ENCODE peak calls at places on chromosomes 12 and 14, in six cellular contexts. S is body of pancreas, W is breast epithelium, J is HFF-Myc, A is neural crest cell, L is transverse colon. F is an unnamed sample.

GRCh38 chr12:39393890-39394289 is 49.0 kb downstream of the KIF21A start:
- DNase-seq in L (no peak), J (no peak), S (no peak), W (no peak), A (no peak), F (no peak)

GRCh38 chr14:61337893-61338292 is 16.5 kb downstream of the PRKCH start:
- DNase-seq in S (no peak), A (no peak), W (no peak), J (no peak), L (peak), F (no peak)

GRCh38 chr14:52906141-52906601 is 44.7 kb downstream of the FERMT2 start:
- DNase-seq in L (no peak), S (no peak), W (no peak), J (peak), A (no peak), F (peak)

GRCh38 chr12:117162649-117163048 is 27.6 kb downstream of the FBXO21 start:
- DNase-seq in L (no peak), J (no peak), A (no peak), W (no peak), S (no peak), F (no peak)

GRCh38 chr12:56391721-56392120 is 29.1 kb upstream of the APOF start:
- DNase-seq in L (no peak), S (no peak), W (no peak), A (no peak), J (no peak), F (no peak)

GRCh38 chr14:24329736-24330135 is 5.1 kb downstream of the ADCY4 start:
- DNase-seq in L (peak), J (no peak), A (no peak), S (peak), W (peak), F (no peak)

GRCh38 chr12:52207895-52208294 is 16.1 kb upstream of the KRT80 start:
- DNase-seq in L (no peak), W (peak), A (no peak), S (peak), J (no peak), F (peak)

GRCh38 chr14:51652168-51653095 is 722 bp downstream of the FRMD6 start:
- DNase-seq in J (no peak), W (no peak), L (peak), A (no peak), S (peak), F (no peak)

GRCh38 chr12:90342081-90342480 is 612.9 kb downstream of the CCER1 start:
- DNase-seq in S (no peak), L (no peak), W (no peak), A (no peak), J (no peak), F (no peak)

GRCh38 chr14:24887623-24888304 is 162.2 kb downstream of the STXBP6 start:
- DNase-seq in S (no peak), L (no peak), W (no peak), A (no peak), J (no peak), F (no peak)

GRCh38 chr12:112025808-112026375 is 12.7 kb downstream of the ERP29 start:
- DNase-seq in S (no peak), J (no peak), A (no peak), L (no peak), W (no peak), F (peak)

GRCh38 chr12:6226002-6226700 is 26.0 kb downstream of the CD9 start:
- DNase-seq in A (no peak), S (peak), W (peak), L (peak), J (no peak), F (peak)

GRCh38 chr12:6573001-6573400 is 4.9 kb upstream of the NOP2 start:
- DNase-seq in S (no peak), A (no peak), L (no peak), J (no peak), W (no peak), F (no peak)

GRCh38 chr12:26524862-26525465 is 308.0 kb downstream of the ITPR2 start:
- DNase-seq in S (no peak), W (no peak), A (no peak), J (no peak), L (peak), F (peak)

GRCh38 chr12:51395283-51396230 is 4.4 kb upstream of the GALNT6 start:
- DNase-seq in W (no peak), L (no peak), S (no peak), A (no peak), J (no peak), F (no peak)

GRCh38 chr12:109452489-109452888 is 24.6 kb downstream of the KCTD10 start:
- DNase-seq in L (no peak), J (no peak), A (no peak), W (no peak), S (no peak), F (no peak)

GRCh38 chr12:6390084-6390799 is 6.3 kb downstream of the LTBR start:
- DNase-seq in J (no peak), S (no peak), A (no peak), L (peak), W (no peak), F (no peak)

GRCh38 chr14:60300019-60300418 is 51.0 kb downstream of the PPM1A start:
- DNase-seq in W (no peak), J (no peak), S (no peak), A (no peak), L (no peak), F (no peak)

GRCh38 chr12:89346741-89347324 is 5.5 kb downstream of the DUSP6 start:
- DNase-seq in A (no peak), J (no peak), L (no peak), W (no peak), S (peak), F (peak)

GRCh38 chr12:108638141-108638823 is 4.6 kb upstream of the SELPLG start:
- DNase-seq in L (peak), S (no peak), A (peak), W (no peak), J (no peak), F (no peak)

GRCh38 chr14:93906341-93907329 is 20.5 kb upstream of the FAM181A start:
- DNase-seq in J (no peak), A (peak), S (peak), L (peak), W (no peak), F (peak)

GRCh38 chr14:89268514-89268913 is 148.5 kb downstream of the FOXN3 start:
- DNase-seq in J (no peak), W (no peak), S (no peak), A (no peak), L (no peak), F (no peak)

GRCh38 chr14:91063119-91063518 is 2.7 kb upstream of the RPS6KA5 start:
- DNase-seq in S (no peak), L (no peak), J (no peak), A (no peak), W (no peak), F (peak)

GRCh38 chr14:102279688-102280348 is 25.1 kb downstream of the MOK start:
- DNase-seq in S (peak), A (no peak), W (peak), J (peak), L (no peak), F (peak)

GRCh38 chr12:3364661-3365264 is 126.2 kb upstream of the PRMT8 start:
- DNase-seq in L (no peak), J (no peak), A (no peak), S (no peak), W (no peak), F (no peak)

GRCh38 chr12:106903241-106903950 is 52.3 kb upstream of the TMEM263 start:
- DNase-seq in J (no peak), S (peak), A (peak), W (peak), L (peak), F (peak)

GRCh38 chr12:121786441-121786825 is 7.1 kb downstream of the RHOF start:
- DNase-seq in J (peak), W (peak), S (peak), L (peak), A (no peak), F (peak)

DNA sequence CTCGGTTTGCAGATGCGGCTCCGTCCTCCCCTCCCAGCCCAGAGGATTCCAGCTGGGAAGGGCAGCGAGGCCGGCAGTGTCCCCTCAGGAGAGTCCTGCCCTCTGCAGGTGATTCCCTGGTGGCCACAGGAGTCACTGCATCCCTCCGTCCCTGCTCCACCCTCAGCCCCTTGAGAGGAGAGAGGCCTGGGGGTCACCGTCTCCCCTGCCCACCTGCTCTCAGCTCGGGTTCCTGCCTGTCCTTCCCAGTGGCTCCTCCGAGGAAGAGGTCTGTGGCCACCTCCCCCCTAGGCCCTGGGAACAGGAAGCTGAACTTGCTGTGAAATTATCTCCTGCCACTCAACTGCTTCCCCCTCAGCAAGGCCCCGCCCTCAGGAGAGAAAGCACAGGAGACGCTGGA is 12.9 kb upstream of the GALNT9 start:
- DNase-seq in A (no peak), J (no peak), L (no peak), W (no peak), S (no peak), F (no peak)
- TF ChIP-seq CTCF in A (peak), J (no peak), L (no peak), W (no peak), S (no peak), F (peak)

GRCh38 chr12:64670039-64670438 is 59.7 kb downstream of the RASSF3 start:
- DNase-seq in W (no peak), J (no peak), A (no peak), L (no peak), S (no peak), F (no peak)
- TF ChIP-seq CTCF in W (no peak), J (no peak), A (peak), L (no peak), S (no peak), F (no peak)

DNA sequence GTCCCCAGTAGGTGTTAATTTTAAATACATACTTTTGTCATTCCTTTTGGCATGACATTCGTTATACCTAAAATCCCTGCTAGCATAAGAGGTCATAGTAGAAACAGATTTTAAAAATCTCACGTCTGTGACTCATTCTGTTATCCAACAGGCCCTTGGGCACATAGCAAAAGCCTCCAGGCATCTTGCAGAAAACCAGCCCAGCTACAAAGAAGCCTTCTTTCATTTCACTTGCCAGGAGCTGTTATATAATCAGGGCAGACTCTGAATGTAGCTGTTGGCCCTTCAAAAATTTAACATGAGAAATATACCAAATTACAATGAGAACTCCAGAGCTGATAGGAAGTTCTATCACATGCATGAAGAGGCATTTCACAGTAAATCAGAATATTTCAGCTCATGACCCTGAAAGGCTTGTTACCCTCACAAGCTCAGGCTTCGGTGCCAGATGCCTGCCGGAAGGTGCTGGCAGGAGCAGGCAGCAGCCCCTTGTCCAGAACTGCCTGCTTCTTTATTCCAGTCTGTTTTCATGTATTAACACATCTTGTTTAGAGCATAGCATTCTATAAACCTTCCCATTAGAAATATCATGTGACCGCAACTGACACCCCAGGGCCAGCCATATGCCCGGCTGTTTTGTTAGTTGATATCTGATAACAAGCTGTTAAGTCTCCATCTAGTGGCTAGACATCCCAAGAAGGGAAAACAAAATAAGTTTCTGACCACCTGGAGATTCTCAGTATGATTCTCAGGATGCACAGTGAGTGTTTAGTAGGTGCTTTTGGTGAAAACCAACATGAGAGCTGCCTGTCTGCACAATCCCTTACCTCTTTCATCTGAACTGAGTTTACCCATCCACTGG is 17.8 kb downstream of the E2F7 start:
- DNase-seq in L (no peak), W (no peak), S (no peak), A (no peak), J (no peak), F (no peak)
- TF ChIP-seq CTCF in L (no peak), W (no peak), S (no peak), A (no peak), J (no peak), F (no peak)

GRCh38 chr12:131536337-131536736 is 174.6 kb upstream of the SFSWAP start:
- DNase-seq in J (no peak), A (no peak), W (no peak), S (no peak), L (no peak), F (no peak)

GRCh38 chr12:131539381-131539780 is 171.5 kb upstream of the SFSWAP start:
- DNase-seq in J (no peak), A (no peak), W (no peak), L (no peak), S (no peak), F (no peak)

GRCh38 chr12:131537267-131537920 is 173.5 kb upstream of the SFSWAP start:
- DNase-seq in S (no peak), W (no peak), L (no peak), J (no peak), A (no peak), F (no peak)

GRCh38 chr12:131535779-131536178 is 175.1 kb upstream of the SFSWAP start:
- DNase-seq in L (no peak), W (no peak), J (no peak), S (no peak), A (no peak), F (no peak)

GRCh38 chr12:131536766-131537165 is 174.1 kb upstream of the SFSWAP start:
- DNase-seq in J (no peak), S (no peak), W (no peak), L (no peak), A (no peak), F (no peak)
- TF ChIP-seq CTCF in J (no peak), S (no peak), W (no peak), L (no peak), A (no peak), F (no peak)

GRCh38 chr12:46945591-46945990 is 119.8 kb upstream of the SLC38A4 start:
- DNase-seq in A (no peak), J (no peak), W (no peak), S (no peak), L (no peak), F (no peak)

GRCh38 chr12:46944104-46944503 is 118.3 kb upstream of the SLC38A4 start:
- DNase-seq in W (no peak), S (no peak), L (no peak), A (no peak), J (peak), F (peak)

GRCh38 chr12:46944771-46945170 is 119.0 kb upstream of the SLC38A4 start:
- DNase-seq in S (no peak), J (no peak), A (no peak), W (no peak), L (no peak), F (no peak)

GRCh38 chr12:46941981-46942380 is 116.2 kb upstream of the SLC38A4 start:
- DNase-seq in J (no peak), L (no peak), W (no peak), A (no peak), S (no peak), F (no peak)

DNA sequence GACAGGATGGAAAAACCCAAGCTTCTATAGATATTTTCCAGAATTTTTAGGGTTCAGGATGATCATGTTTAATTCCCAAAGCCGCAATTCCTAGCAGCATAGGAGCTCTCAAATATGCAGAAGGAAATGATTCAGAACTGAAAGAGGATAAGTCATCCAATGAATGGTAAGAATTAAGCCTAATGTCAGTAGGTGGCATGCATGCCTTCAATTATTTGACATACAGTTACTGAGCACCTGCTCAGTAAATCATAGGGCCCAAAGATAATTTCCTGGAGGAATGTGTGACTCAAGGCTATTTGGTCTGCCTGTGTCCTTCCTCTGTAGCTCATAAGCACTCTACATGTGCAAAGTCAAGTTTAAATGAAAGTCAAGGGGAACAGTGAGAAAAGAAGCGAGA is 116.8 kb upstream of the SLC38A4 start:
- DNase-seq in L (no peak), S (no peak), A (no peak), W (no peak), J (peak), F (peak)
- TF ChIP-seq CTCF in L (no peak), S (no peak), A (no peak), W (no peak), J (no peak), F (no peak)